ENCODE peak calls at places on chromosomes 12 and 14, in six cellular contexts. F is neuronal stem cell, Q is mesendoderm, H is mesenchymal stem cell, E is H1, T is H9. J is an unnamed sample.

GRCh38 chr14:44712095-44712822 is 205.2 kb upstream of the FSCB start:
- DNase-seq in T (no peak), H (no peak), F (no peak), Q (no peak), E (no peak), J (no peak)

GRCh38 chr12:64723630-64724029 is 35.6 kb downstream of the GNS start:
- DNase-seq in T (no peak), Q (no peak), E (no peak), F (no peak), H (no peak), J (no peak)

GRCh38 chr12:112973712-112974305 is 4.5 kb upstream of the OAS2 start:
- DNase-seq in H (no peak), T (no peak), E (no peak), Q (no peak), F (no peak), J (no peak)

GRCh38 chr12:90055071-90055470 is 346.4 kb upstream of the ATP2B1 start:
- DNase-seq in T (no peak), H (no peak), E (no peak), Q (no peak), F (no peak), J (peak)

GRCh38 chr12:68910128-68910527 is 22.8 kb downstream of the CPM start:
- DNase-seq in E (no peak), T (no peak), F (no peak), Q (no peak), H (peak), J (peak)

GRCh38 chr14:68807148-68807600 is 14.3 kb upstream of the ZFP36L1 start:
- DNase-seq in Q (no peak), F (no peak), E (peak), T (peak), H (peak), J (peak)

GRCh38 chr14:90274808-90275454 is 18.6 kb downstream of the PSMC1 start:
- DNase-seq in Q (no peak), T (no peak), F (no peak), H (peak), E (no peak), J (peak)

GRCh38 chr12:105581420-105581819 is 250.9 kb downstream of the C12orf75 start:
- DNase-seq in H (no peak), T (no peak), Q (peak), F (no peak), E (no peak), J (no peak)

GRCh38 chr12:76697849-76698248 is 66.1 kb upstream of the ZDHHC17 start:
- DNase-seq in Q (peak), T (no peak), H (peak), F (no peak), E (no peak), J (no peak)

GRCh38 chr12:68279227-68280054 is 26.0 kb upstream of the IL22 start:
- DNase-seq in T (no peak), E (no peak), H (peak), Q (no peak), F (no peak), J (peak)

GRCh38 chr12:20885116-20885515 is 74.6 kb downstream of the SLCO1B3 start:
- DNase-seq in T (no peak), F (no peak), Q (no peak), E (no peak), H (no peak), J (no peak)

GRCh38 chr14:37544407-37544806 is 50.6 kb downstream of the FOXA1 start:
- DNase-seq in H (no peak), F (no peak), Q (no peak), E (no peak), T (no peak), J (no peak)

GRCh38 chr14:89921896-89922548 is 32.5 kb downstream of the EFCAB11 start:
- DNase-seq in H (peak), F (no peak), E (no peak), T (no peak), Q (no peak), J (peak)

GRCh38 chr14:36553650-36554260 is 28.7 kb downstream of the NKX2-8 start:
- DNase-seq in E (no peak), F (peak), T (no peak), H (peak), Q (peak), J (peak)

GRCh38 chr14:100408350-100409015 is 85.3 kb downstream of the SLC25A47 start:
- DNase-seq in E (no peak), H (peak), F (no peak), T (no peak), Q (peak), J (peak)

GRCh38 chr14:52131640-52132320 is 62.9 kb upstream of the NID2 start:
- DNase-seq in F (peak), H (peak), E (peak), Q (peak), T (peak), J (peak)

GRCh38 chr12:60266381-60266852 is 670.6 kb downstream of the SLC16A7 start:
- DNase-seq in Q (no peak), F (no peak), E (no peak), H (peak), T (no peak), J (peak)

GRCh38 chr12:110010853-110011835 is 11.9 kb downstream of the ANKRD13A start:
- DNase-seq in T (no peak), E (no peak), Q (no peak), F (no peak), H (no peak), J (no peak)

GRCh38 chr12:113204806-113205205 is 16.5 kb upstream of the TPCN1 start:
- DNase-seq in H (no peak), T (no peak), F (no peak), Q (no peak), E (no peak), J (no peak)

GRCh38 chr14:55351111-55351510 is 60.5 kb downstream of the ATG14 start:
- DNase-seq in E (peak), T (no peak), Q (no peak), F (no peak), H (no peak), J (no peak)

GRCh38 chr12:31317471-31318397 is 8.2 kb downstream of the SINHCAF start:
- DNase-seq in Q (no peak), E (no peak), H (peak), F (no peak), T (no peak), J (no peak)

DNA sequence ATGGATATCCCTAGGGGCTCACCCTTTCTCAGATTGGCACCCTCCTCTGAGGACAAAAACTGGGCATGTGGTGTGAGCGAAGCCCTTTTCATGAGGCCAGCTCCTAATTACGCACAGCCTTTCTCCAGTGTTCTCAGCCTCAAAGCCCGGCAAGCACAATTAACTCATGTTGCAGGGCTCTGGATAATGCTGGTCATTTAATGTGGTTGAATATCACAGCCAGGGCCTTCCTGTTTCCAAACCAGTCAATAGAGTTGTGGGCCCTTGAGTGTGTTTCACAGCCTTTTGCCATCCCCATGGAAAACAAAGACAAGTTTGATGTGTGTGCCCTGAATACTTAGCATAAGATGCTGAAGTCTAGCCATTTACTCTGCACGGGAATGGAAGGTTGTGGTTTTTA is 114.2 kb upstream of the ARHGAP5 start:
- DNase-seq in F (peak), T (no peak), Q (no peak), H (no peak), E (no peak), J (no peak)
- H2BK15ac ChIP-seq in F (no peak), T (no peak), Q (no peak), H (no peak), E (no peak), J (no peak)

GRCh38 chr14:75770635-75771034 is 109.6 kb downstream of the TTLL5 start:
- DNase-seq in F (no peak), H (no peak), E (no peak), T (no peak), Q (no peak), J (no peak)
- H2BK15ac ChIP-seq in F (no peak), H (no peak), E (no peak), T (no peak), Q (no peak), J (no peak)

GRCh38 chr14:81211844-81212243 is 8.9 kb downstream of the GTF2A1 start:
- DNase-seq in E (no peak), F (no peak), H (peak), Q (peak), T (no peak), J (peak)
- H2BK15ac ChIP-seq in E (no peak), F (no peak), H (no peak), Q (no peak), T (no peak), J (no peak)

GRCh38 chr14:93065272-93065730 is 50.4 kb downstream of the ITPK1 start:
- DNase-seq in Q (no peak), F (no peak), E (no peak), H (no peak), T (no peak), J (no peak)

GRCh38 chr14:93064411-93065271 is 51.1 kb downstream of the ITPK1 start:
- DNase-seq in Q (no peak), F (no peak), E (no peak), T (no peak), H (no peak), J (peak)

GRCh38 chr14:93068721-93069120 is 47.0 kb downstream of the ITPK1 start:
- DNase-seq in E (no peak), F (no peak), Q (no peak), T (no peak), H (no peak), J (no peak)

GRCh38 chr14:93063393-93063792 is 52.3 kb downstream of the ITPK1 start:
- DNase-seq in F (no peak), T (no peak), H (no peak), E (no peak), Q (no peak), J (no peak)

GRCh38 chr14:93067088-93067487 is 48.6 kb downstream of the ITPK1 start:
- DNase-seq in T (no peak), E (no peak), H (no peak), F (no peak), Q (no peak), J (no peak)
- H2BK15ac ChIP-seq in T (no peak), E (no peak), H (no peak), F (no peak), Q (no peak), J (no peak)

GRCh38 chr12:124581299-124581698 is 13.9 kb upstream of the NCOR2 start:
- DNase-seq in H (no peak), T (no peak), F (no peak), E (no peak), Q (no peak), J (no peak)
- H2BK15ac ChIP-seq in H (no peak), T (no peak), F (no peak), E (no peak), Q (no peak), J (no peak)

DNA sequence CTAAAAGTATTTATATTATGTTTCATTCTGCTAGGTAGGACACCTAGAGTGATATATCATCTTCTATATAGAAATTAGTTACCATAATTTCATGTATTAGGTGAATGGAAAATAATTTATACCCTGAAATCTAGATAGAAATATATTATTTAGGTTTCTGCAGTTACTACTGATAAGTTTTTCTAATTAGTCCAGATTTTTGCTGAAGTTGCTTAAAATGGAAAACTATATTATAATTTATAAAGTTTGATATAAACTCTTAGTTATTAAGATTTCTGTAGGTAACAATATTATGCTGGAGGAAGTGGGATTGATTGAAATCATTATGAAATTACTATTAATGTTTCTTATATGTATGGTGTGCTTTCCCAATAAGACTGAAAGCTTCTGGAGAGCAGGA is 56.0 kb downstream of the SERPINA10 start:
- DNase-seq in Q (no peak), E (no peak), H (no peak), F (no peak), T (no peak), J (no peak)
- H2BK15ac ChIP-seq in Q (no peak), E (no peak), H (no peak), F (no peak), T (no peak), J (no peak)

DNA sequence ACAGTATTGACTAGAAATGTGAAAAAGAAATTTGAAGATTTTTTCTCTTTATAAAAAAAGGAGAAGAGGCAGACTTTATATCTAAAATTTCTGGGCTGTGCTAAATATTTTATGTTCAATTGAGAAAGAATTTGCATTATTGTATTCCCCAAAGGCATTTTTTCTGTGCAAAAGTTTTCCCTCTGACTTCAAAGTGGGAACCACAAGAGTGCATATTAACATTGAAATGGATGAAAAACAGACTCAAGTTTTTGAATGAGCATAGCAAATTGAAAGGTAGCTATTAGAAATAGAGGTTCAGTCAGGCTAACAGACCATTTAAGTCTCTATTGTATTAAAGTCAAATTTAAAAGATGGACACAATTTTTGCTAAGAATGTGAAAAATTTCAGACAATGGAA is 95.2 kb downstream of the RASSF9 start:
- DNase-seq in T (no peak), F (no peak), E (no peak), H (no peak), Q (no peak), J (no peak)
- H2BK15ac ChIP-seq in T (no peak), F (no peak), E (no peak), H (no peak), Q (no peak), J (no peak)

GRCh38 chr12:51834411-51834810 is 14.1 kb downstream of the FIGNL2 start:
- DNase-seq in E (no peak), H (no peak), F (no peak), T (no peak), Q (no peak), J (no peak)
- H2BK15ac ChIP-seq in E (no peak), H (no peak), F (no peak), T (no peak), Q (no peak), J (no peak)

GRCh38 chr12:88723219-88723618 is 142.9 kb upstream of the KITLG start:
- DNase-seq in T (no peak), Q (no peak), H (no peak), F (no peak), E (no peak), J (peak)

GRCh38 chr12:88720785-88721650 is 140.7 kb upstream of the KITLG start:
- DNase-seq in Q (no peak), T (no peak), E (no peak), F (no peak), H (no peak), J (no peak)

GRCh38 chr12:88716240-88716639 is 136.0 kb upstream of the KITLG start:
- DNase-seq in F (no peak), Q (no peak), E (no peak), H (no peak), T (no peak), J (no peak)

GRCh38 chr12:88715673-88716072 is 135.4 kb upstream of the KITLG start:
- DNase-seq in T (no peak), H (no peak), Q (no peak), E (no peak), F (no peak), J (no peak)

GRCh38 chr12:88720231-88720630 is 140.0 kb upstream of the KITLG start:
- DNase-seq in H (no peak), E (no peak), T (no peak), Q (no peak), F (no peak), J (no peak)
- H2BK15ac ChIP-seq in H (no peak), E (no peak), T (no peak), Q (no peak), F (no peak), J (no peak)

GRCh38 chr12:93541578-93542217 is 30.8 kb upstream of the SOCS2 start:
- DNase-seq in F (no peak), T (no peak), H (no peak), Q (peak), E (no peak), J (no peak)
- H2BK15ac ChIP-seq in F (no peak), T (no peak), H (no peak), Q (no peak), E (no peak), J (no peak)